ENCODE peak calls at places on chromosomes 12 and 14, in seven cellular contexts. Z, F, P, E, B, G and D are unnamed samples.
A peak's percentile ranks its signal among the peaks of the same experiment; 100 is the strongest.

GRCh38 chr14:105287249-105288102 is 13.3 kb downstream of the BRF1 start:
- DNase-seq in Z (no peak), F (no peak), P (no peak), E (no peak), B (no peak), G (no peak), D (no peak)

GRCh38 chr14:93046696-93047050 is 69.1 kb downstream of the ITPK1 start:
- DNase-seq in Z (no peak), F (no peak), P (no peak), E (no peak), B (no peak), G (no peak), D (no peak)

GRCh38 chr14:61619494-61619893 is 75.8 kb upstream of the HIF1A start:
- DNase-seq in Z (no peak), F (no peak), P (no peak), E (no peak), B (no peak), G (no peak), D (no peak)

GRCh38 chr14:54589076-54589475 is 22.1 kb downstream of the SAMD4A start:
- DNase-seq in Z (no peak), F (no peak), P (peak; percentile 69), E (no peak), B (peak; percentile 59), G (no peak), D (no peak)

GRCh38 chr14:105299654-105300541 is 903 bp downstream of the BRF1 start:
- DNase-seq in Z (peak; percentile 48), F (no peak), P (no peak), E (peak; percentile 54), B (no peak), G (no peak), D (no peak)

GRCh38 chr12:661720-662486 is 1.3 kb downstream of the NINJ2 start:
- DNase-seq in Z (peak; percentile 32), F (no peak), P (no peak), E (no peak), B (no peak), G (no peak), D (no peak)

GRCh38 chr14:37150414-37150813 is 22.0 kb downstream of the SLC25A21 start:
- DNase-seq in Z (no peak), F (no peak), P (peak; percentile 58), E (peak; percentile 9), B (peak; percentile 62), G (no peak), D (no peak)

GRCh38 chr14:21558703-21559063 is 21.2 kb downstream of the OR10G3 start:
- DNase-seq in Z (no peak), F (no peak), P (no peak), E (no peak), B (no peak), G (no peak), D (no peak)

GRCh38 chr12:106106892-106107291 is 31.9 kb downstream of the NUAK1 start:
- DNase-seq in Z (no peak), F (no peak), P (peak; percentile 58), E (no peak), B (no peak), G (no peak), D (no peak)

GRCh38 chr12:108854453-108855283 is 2.7 kb downstream of the SSH1 start:
- DNase-seq in Z (peak; percentile 54), F (no peak), P (peak; percentile 100), E (peak; percentile 84), B (peak; percentile 100), G (peak; percentile 74), D (peak; percentile 79)

GRCh38 chr12:65147312-65147905 is 22.0 kb upstream of the LEMD3 start:
- DNase-seq in Z (no peak), F (no peak), P (no peak), E (no peak), B (no peak), G (no peak), D (no peak)

GRCh38 chr14:66944872-66945271 is 244.4 kb upstream of the GARIN2 start:
- DNase-seq in Z (no peak), F (no peak), P (peak; percentile 41), E (peak; percentile 41), B (peak; percentile 46), G (no peak), D (no peak)

GRCh38 chr12:78149459-78149858 is 318.8 kb downstream of the NAV3 start:
- DNase-seq in Z (no peak), F (no peak), P (no peak), E (no peak), B (no peak), G (no peak), D (no peak)

GRCh38 chr12:1318327-1319031 is 275.9 kb downstream of the FBXL14 start:
- DNase-seq in Z (peak; percentile 28), F (no peak), P (peak; percentile 31), E (no peak), B (peak; percentile 44), G (no peak), D (no peak)

GRCh38 chr12:42396473-42397259 is 70.7 kb downstream of the PPHLN1 start:
- DNase-seq in Z (no peak), F (no peak), P (no peak), E (peak; percentile 17), B (peak; percentile 21), G (no peak), D (no peak)

GRCh38 chr14:105214324-105214915 is 33.3 kb upstream of the NUDT14 start:
- DNase-seq in Z (no peak), F (no peak), P (no peak), E (no peak), B (no peak), G (no peak), D (no peak)

GRCh38 chr12:110694330-110694891 is 5.5 kb upstream of the HVCN1 start:
- DNase-seq in Z (no peak), F (no peak), P (no peak), E (no peak), B (no peak), G (peak; percentile 54), D (peak; percentile 78)

GRCh38 chr14:22822017-22822618 is 6.9 kb upstream of the SLC7A7 start:
- DNase-seq in Z (peak; percentile 40), F (no peak), P (no peak), E (no peak), B (no peak), G (no peak), D (no peak)

GRCh38 chr12:5390174-5390799 is 41.6 kb upstream of the NTF3 start:
- DNase-seq in Z (no peak), F (no peak), P (no peak), E (no peak), B (no peak), G (no peak), D (no peak)

DNA sequence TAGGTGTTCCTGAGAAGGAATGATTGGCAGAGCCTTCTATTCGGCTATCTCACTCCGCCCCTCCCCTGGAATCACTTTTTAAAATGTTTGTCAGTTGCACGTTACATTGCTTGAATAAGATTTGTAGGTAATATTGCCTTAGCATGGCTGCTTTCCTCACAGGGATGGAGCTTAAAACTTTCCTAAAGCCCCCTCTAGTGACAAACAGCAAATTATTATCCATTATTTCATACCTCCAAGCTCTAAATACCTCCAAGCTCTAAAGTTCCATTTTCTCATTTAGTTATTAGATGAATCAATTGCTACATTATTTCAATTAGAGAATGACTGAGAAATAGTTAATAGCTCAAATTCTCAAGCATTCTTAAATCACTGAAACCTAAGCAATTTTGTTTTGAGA is 5.1 kb upstream of the SPATA7 start:
- DNase-seq in Z (no peak), F (no peak), P (peak; percentile 5), E (no peak), B (peak; percentile 19), G (no peak), D (no peak)
- TF ChIP-seq CTCF in Z (no peak), F (no peak), P (peak; percentile 32), E (no peak), B (peak; percentile 30), G (no peak), D (no peak)

GRCh38 chr12:76688627-76689026 is 75.3 kb upstream of the ZDHHC17 start:
- DNase-seq in Z (no peak), F (no peak), P (no peak), E (peak; percentile 10), B (peak; percentile 22), G (no peak), D (no peak)
- TF ChIP-seq CTCF in Z (no peak), F (no peak), P (peak; percentile 24), E (no peak), B (peak; percentile 44), G (no peak), D (peak; percentile 65)

GRCh38 chr12:120254809-120255208 is 10.7 kb downstream of the PXN start:
- DNase-seq in Z (no peak), F (no peak), P (no peak), E (no peak), B (no peak), G (no peak), D (no peak)
- TF ChIP-seq CTCF in Z (no peak), F (no peak), P (no peak), E (no peak), B (no peak), G (no peak), D (no peak)

GRCh38 chr14:99636487-99636886 is 8.4 kb upstream of the HHIPL1 start:
- DNase-seq in Z (no peak), F (no peak), P (no peak), E (no peak), B (no peak), G (no peak), D (no peak)
- TF ChIP-seq CTCF in Z (no peak), F (no peak), P (no peak), E (no peak), B (no peak), G (no peak), D (no peak)

GRCh38 chr14:103333754-103334643 is at the start of gene EIF5:
- DNase-seq in Z (peak; percentile 99), F (peak; percentile 98), P (peak; percentile 98), E (peak; percentile 99), B (peak; percentile 98), G (peak; percentile 98), D (peak; percentile 99)
- TF ChIP-seq CTCF in Z (peak; percentile 77), F (no peak), P (peak; percentile 8), E (peak; percentile 29), B (no peak), G (peak; percentile 47), D (peak; percentile 47)

DNA sequence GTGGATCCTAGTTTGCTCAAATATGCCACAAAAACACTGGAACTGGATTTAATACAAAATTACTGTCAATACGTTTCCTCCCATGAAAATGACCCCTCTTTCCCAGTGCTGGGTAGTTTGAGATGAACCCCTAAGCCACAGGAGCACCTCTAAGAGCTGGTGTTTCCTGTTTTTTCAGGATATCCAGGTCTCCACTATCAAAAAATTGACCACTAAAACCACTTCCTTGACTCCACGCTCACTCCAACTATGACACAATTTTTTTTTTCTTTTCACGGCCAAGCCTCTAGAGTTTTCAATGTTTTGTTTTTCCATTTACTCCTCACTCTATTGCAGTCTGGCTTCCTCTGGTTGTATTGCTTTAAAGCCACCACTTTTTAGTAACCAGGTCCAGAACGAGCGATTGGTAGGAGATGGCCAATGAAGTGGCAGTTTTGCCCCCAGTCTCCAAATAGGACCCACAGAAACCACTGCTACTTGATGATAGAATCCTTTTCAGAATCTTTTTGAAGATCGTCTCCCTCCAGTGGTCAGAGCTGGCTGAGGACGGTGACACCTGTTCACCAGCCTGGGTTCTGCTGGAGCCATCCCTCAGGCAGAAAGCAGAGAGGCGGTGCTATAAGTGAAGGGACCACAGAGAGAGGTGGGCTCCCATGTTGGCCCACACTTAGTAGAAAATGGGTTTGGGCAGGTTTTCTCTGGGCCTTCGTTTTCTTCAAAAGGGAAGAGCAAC is 454.4 kb downstream of the VRK1 start:
- DNase-seq in Z (no peak), F (no peak), P (no peak), E (peak; percentile 72), B (no peak), G (no peak), D (no peak)
- TF ChIP-seq CTCF in Z (no peak), F (no peak), P (no peak), E (peak; percentile 27), B (no peak), G (no peak), D (no peak)